ENCODE peak calls at places on chromosomes 12 and 14, in nine cellular contexts. One of them, this sample, is unnamed.

GRCh38 chr14:90647469-90647868 is 168.8 kb downstream of the TTC7B start:
- DNase-seq in neural progenitor cell: no peak
- DNase-seq in CD4-positive, alpha-beta memory T cell: no peak
- DNase-seq in pancreas: no peak
- DNase-seq in neuronal stem cell: no peak
- DNase-seq in IMR-90: no peak
- DNase-seq in cardiac muscle cell: no peak
- DNase-seq in body of pancreas: no peak
- DNase-seq in mesenchymal stem cell: no peak
- DNase-seq in this sample: no peak

GRCh38 chr12:114982760-114983159 is 298.8 kb upstream of the TBX3 start:
- DNase-seq in mesenchymal stem cell: no peak
- DNase-seq in body of pancreas: no peak
- DNase-seq in pancreas: no peak
- DNase-seq in cardiac muscle cell: peak; percentile 22
- DNase-seq in IMR-90: no peak
- DNase-seq in neuronal stem cell: no peak
- DNase-seq in CD4-positive, alpha-beta memory T cell: no peak
- DNase-seq in neural progenitor cell: no peak
- DNase-seq in this sample: no peak

GRCh38 chr12:122982963-122983788 is 2.7 kb downstream of the ARL6IP4 start:
- DNase-seq in mesenchymal stem cell: no peak
- DNase-seq in IMR-90: no peak
- DNase-seq in neuronal stem cell: no peak
- DNase-seq in body of pancreas: no peak
- DNase-seq in cardiac muscle cell: no peak
- DNase-seq in CD4-positive, alpha-beta memory T cell: no peak
- DNase-seq in pancreas: no peak
- DNase-seq in neural progenitor cell: no peak
- DNase-seq in this sample: no peak

GRCh38 chr12:47545938-47546609 is 159.8 kb downstream of the RPAP3 start:
- DNase-seq in CD4-positive, alpha-beta memory T cell: no peak
- DNase-seq in IMR-90: no peak
- DNase-seq in mesenchymal stem cell: no peak
- DNase-seq in body of pancreas: no peak
- DNase-seq in cardiac muscle cell: no peak
- DNase-seq in neural progenitor cell: no peak
- DNase-seq in neuronal stem cell: no peak
- DNase-seq in pancreas: no peak
- DNase-seq in this sample: no peak

GRCh38 chr14:76771432-76771980 is 10.2 kb downstream of the VASH1 start:
- DNase-seq in body of pancreas: no peak
- DNase-seq in IMR-90: no peak
- DNase-seq in neural progenitor cell: no peak
- DNase-seq in mesenchymal stem cell: no peak
- DNase-seq in cardiac muscle cell: no peak
- DNase-seq in pancreas: no peak
- DNase-seq in neuronal stem cell: no peak
- DNase-seq in CD4-positive, alpha-beta memory T cell: no peak
- DNase-seq in this sample: no peak

GRCh38 chr12:32926963-32927362 is 30.4 kb upstream of the PKP2 start:
- DNase-seq in CD4-positive, alpha-beta memory T cell: no peak
- DNase-seq in body of pancreas: no peak
- DNase-seq in mesenchymal stem cell: no peak
- DNase-seq in neural progenitor cell: no peak
- DNase-seq in cardiac muscle cell: no peak
- DNase-seq in pancreas: no peak
- DNase-seq in IMR-90: no peak
- DNase-seq in neuronal stem cell: no peak
- DNase-seq in this sample: no peak

GRCh38 chr12:120249875-120250795 is 15.4 kb downstream of the PXN start:
- DNase-seq in neuronal stem cell: no peak
- DNase-seq in IMR-90: no peak
- DNase-seq in pancreas: no peak
- DNase-seq in CD4-positive, alpha-beta memory T cell: peak; percentile 52
- DNase-seq in neural progenitor cell: no peak
- DNase-seq in body of pancreas: no peak
- DNase-seq in mesenchymal stem cell: peak; percentile 51
- DNase-seq in cardiac muscle cell: no peak
- DNase-seq in this sample: no peak

GRCh38 chr14:95026851-95027463 is 130.4 kb downstream of the DICER1 start:
- DNase-seq in neural progenitor cell: no peak
- DNase-seq in cardiac muscle cell: no peak
- DNase-seq in pancreas: no peak
- DNase-seq in neuronal stem cell: no peak
- DNase-seq in IMR-90: no peak
- DNase-seq in mesenchymal stem cell: no peak
- DNase-seq in CD4-positive, alpha-beta memory T cell: no peak
- DNase-seq in body of pancreas: no peak
- DNase-seq in this sample: peak; percentile 25

GRCh38 chr12:116717466-116718457 is 20.1 kb downstream of the SPRING1 start:
- DNase-seq in IMR-90: peak; percentile 56
- DNase-seq in neuronal stem cell: no peak
- DNase-seq in cardiac muscle cell: no peak
- DNase-seq in mesenchymal stem cell: no peak
- DNase-seq in pancreas: no peak
- DNase-seq in body of pancreas: no peak
- DNase-seq in CD4-positive, alpha-beta memory T cell: no peak
- DNase-seq in neural progenitor cell: no peak
- DNase-seq in this sample: no peak

GRCh38 chr14:103716899-103717411 is 1.3 kb downstream of the ZFYVE21 start:
- DNase-seq in body of pancreas: no peak
- DNase-seq in IMR-90: no peak
- DNase-seq in pancreas: no peak
- DNase-seq in neural progenitor cell: peak; percentile 55
- DNase-seq in CD4-positive, alpha-beta memory T cell: no peak
- DNase-seq in cardiac muscle cell: no peak
- DNase-seq in neuronal stem cell: no peak
- DNase-seq in mesenchymal stem cell: no peak
- DNase-seq in this sample: no peak

GRCh38 chr14:103721334-103722120 is 5.9 kb downstream of the ZFYVE21 start:
- DNase-seq in CD4-positive, alpha-beta memory T cell: no peak
- DNase-seq in body of pancreas: no peak
- DNase-seq in cardiac muscle cell: no peak
- DNase-seq in pancreas: no peak
- DNase-seq in neuronal stem cell: no peak
- DNase-seq in IMR-90: peak; percentile 47
- DNase-seq in neural progenitor cell: no peak
- DNase-seq in mesenchymal stem cell: no peak
- DNase-seq in this sample: no peak

GRCh38 chr14:103718572-103718971 is 3.0 kb downstream of the ZFYVE21 start:
- DNase-seq in CD4-positive, alpha-beta memory T cell: no peak
- DNase-seq in body of pancreas: no peak
- DNase-seq in mesenchymal stem cell: no peak
- DNase-seq in pancreas: no peak
- DNase-seq in cardiac muscle cell: no peak
- DNase-seq in neural progenitor cell: no peak
- DNase-seq in IMR-90: peak; percentile 87
- DNase-seq in neuronal stem cell: no peak
- DNase-seq in this sample: no peak

GRCh38 chr14:103716091-103716801 is 636 bp downstream of the ZFYVE21 start:
- DNase-seq in neuronal stem cell: no peak
- DNase-seq in body of pancreas: peak; percentile 45
- DNase-seq in neural progenitor cell: no peak
- DNase-seq in IMR-90: no peak
- DNase-seq in CD4-positive, alpha-beta memory T cell: no peak
- DNase-seq in pancreas: peak; percentile 80
- DNase-seq in mesenchymal stem cell: peak; percentile 33
- DNase-seq in cardiac muscle cell: no peak
- DNase-seq in this sample: peak; percentile 27

GRCh38 chr14:103719766-103720165 is 4.2 kb downstream of the ZFYVE21 start:
- DNase-seq in mesenchymal stem cell: no peak
- DNase-seq in body of pancreas: no peak
- DNase-seq in cardiac muscle cell: no peak
- DNase-seq in neuronal stem cell: no peak
- DNase-seq in CD4-positive, alpha-beta memory T cell: no peak
- DNase-seq in IMR-90: no peak
- DNase-seq in pancreas: no peak
- DNase-seq in neural progenitor cell: no peak
- DNase-seq in this sample: no peak
- H3K27ac ChIP-seq in mesenchymal stem cell: no peak overlapping the region
- H3K27ac ChIP-seq in body of pancreas: no peak overlapping the region
- H3K27ac ChIP-seq in cardiac muscle cell: peak overlapping the region; percentile 48
- H3K27ac ChIP-seq in neuronal stem cell: no peak overlapping the region
- H3K27ac ChIP-seq in CD4-positive, alpha-beta memory T cell: no peak overlapping the region
- H3K27ac ChIP-seq in IMR-90: no peak overlapping the region
- H3K27ac ChIP-seq in pancreas: no peak overlapping the region
- H3K27ac ChIP-seq in neural progenitor cell: no peak overlapping the region
- H3K27ac ChIP-seq in this sample: no peak overlapping the region

GRCh38 chr12:93571854-93572711 is at the start of gene SOCS2:
- DNase-seq in neural progenitor cell: peak; percentile 80
- DNase-seq in neuronal stem cell: peak; percentile 56
- DNase-seq in pancreas: peak; percentile 77
- DNase-seq in mesenchymal stem cell: peak; percentile 38
- DNase-seq in CD4-positive, alpha-beta memory T cell: peak; percentile 23
- DNase-seq in cardiac muscle cell: peak; percentile 71
- DNase-seq in body of pancreas: peak; percentile 34
- DNase-seq in IMR-90: peak; percentile 21
- DNase-seq in this sample: peak; percentile 56

GRCh38 chr12:93571360-93571853 is 1.1 kb upstream of the SOCS2 start:
- DNase-seq in IMR-90: peak; percentile 55
- DNase-seq in mesenchymal stem cell: peak; percentile 59
- DNase-seq in CD4-positive, alpha-beta memory T cell: peak; percentile 51
- DNase-seq in pancreas: peak; percentile 86
- DNase-seq in cardiac muscle cell: peak; percentile 77
- DNase-seq in body of pancreas: peak; percentile 64
- DNase-seq in neuronal stem cell: peak; percentile 65
- DNase-seq in neural progenitor cell: peak; percentile 80
- DNase-seq in this sample: peak; percentile 93

GRCh38 chr12:93572712-93573551 is 457 bp downstream of the SOCS2 start:
- DNase-seq in CD4-positive, alpha-beta memory T cell: no peak
- DNase-seq in neuronal stem cell: peak; percentile 9
- DNase-seq in mesenchymal stem cell: peak; percentile 51
- DNase-seq in body of pancreas: peak; percentile 21
- DNase-seq in neural progenitor cell: peak; percentile 53
- DNase-seq in cardiac muscle cell: peak; percentile 74
- DNase-seq in pancreas: peak; percentile 65
- DNase-seq in IMR-90: peak; percentile 23
- DNase-seq in this sample: no peak

GRCh38 chr12:93570552-93571359 is 1.7 kb upstream of the SOCS2 start:
- DNase-seq in mesenchymal stem cell: peak; percentile 94
- DNase-seq in body of pancreas: peak; percentile 93
- DNase-seq in neuronal stem cell: peak; percentile 90
- DNase-seq in pancreas: peak; percentile 95
- DNase-seq in neural progenitor cell: peak; percentile 97
- DNase-seq in CD4-positive, alpha-beta memory T cell: peak; percentile 81
- DNase-seq in cardiac muscle cell: peak; percentile 98
- DNase-seq in IMR-90: peak; percentile 92
- DNase-seq in this sample: peak; percentile 91

GRCh38 chr12:93573552-93574223 is 1.2 kb downstream of the SOCS2 start:
- DNase-seq in pancreas: no peak
- DNase-seq in mesenchymal stem cell: peak; percentile 50
- DNase-seq in neural progenitor cell: peak; percentile 14
- DNase-seq in CD4-positive, alpha-beta memory T cell: no peak
- DNase-seq in body of pancreas: no peak
- DNase-seq in IMR-90: peak; percentile 69
- DNase-seq in neuronal stem cell: peak; percentile 18
- DNase-seq in cardiac muscle cell: no peak
- DNase-seq in this sample: no peak
- H3K4me3 ChIP-seq in pancreas: peak overlapping the region; percentile 79
- H3K4me3 ChIP-seq in mesenchymal stem cell: peak overlapping the region; percentile 32
- H3K4me3 ChIP-seq in neural progenitor cell: peak overlapping the region; percentile 72
- H3K4me3 ChIP-seq in CD4-positive, alpha-beta memory T cell: peak overlapping the region; percentile 71
- H3K4me3 ChIP-seq in body of pancreas: no peak overlapping the region
- H3K4me3 ChIP-seq in IMR-90: peak overlapping the region; percentile 76
- H3K4me3 ChIP-seq in neuronal stem cell: peak overlapping the region; percentile 70
- H3K4me3 ChIP-seq in cardiac muscle cell: peak overlapping the region; percentile 62
- H3K4me3 ChIP-seq in this sample: no peak overlapping the region

GRCh38 chr12:121453022-121453360 is 53.1 kb downstream of the RNF34 start:
- DNase-seq in neuronal stem cell: no peak
- DNase-seq in mesenchymal stem cell: no peak
- DNase-seq in neural progenitor cell: no peak
- DNase-seq in IMR-90: no peak
- DNase-seq in cardiac muscle cell: no peak
- DNase-seq in CD4-positive, alpha-beta memory T cell: no peak
- DNase-seq in body of pancreas: no peak
- DNase-seq in pancreas: no peak
- DNase-seq in this sample: no peak

GRCh38 chr12:121454921-121455320 is 55.0 kb downstream of the RNF34 start:
- DNase-seq in body of pancreas: no peak
- DNase-seq in IMR-90: no peak
- DNase-seq in cardiac muscle cell: no peak
- DNase-seq in neural progenitor cell: no peak
- DNase-seq in CD4-positive, alpha-beta memory T cell: no peak
- DNase-seq in neuronal stem cell: no peak
- DNase-seq in pancreas: no peak
- DNase-seq in mesenchymal stem cell: no peak
- DNase-seq in this sample: no peak

GRCh38 chr12:121451931-121452330 is 52.0 kb downstream of the RNF34 start:
- DNase-seq in neuronal stem cell: no peak
- DNase-seq in neural progenitor cell: no peak
- DNase-seq in cardiac muscle cell: no peak
- DNase-seq in IMR-90: no peak
- DNase-seq in pancreas: no peak
- DNase-seq in body of pancreas: no peak
- DNase-seq in CD4-positive, alpha-beta memory T cell: no peak
- DNase-seq in mesenchymal stem cell: peak; percentile 20
- DNase-seq in this sample: no peak

GRCh38 chr12:121453629-121454028 is 53.7 kb downstream of the RNF34 start:
- DNase-seq in neural progenitor cell: no peak
- DNase-seq in body of pancreas: no peak
- DNase-seq in neuronal stem cell: no peak
- DNase-seq in pancreas: no peak
- DNase-seq in cardiac muscle cell: no peak
- DNase-seq in mesenchymal stem cell: no peak
- DNase-seq in CD4-positive, alpha-beta memory T cell: no peak
- DNase-seq in IMR-90: no peak
- DNase-seq in this sample: no peak

DNA sequence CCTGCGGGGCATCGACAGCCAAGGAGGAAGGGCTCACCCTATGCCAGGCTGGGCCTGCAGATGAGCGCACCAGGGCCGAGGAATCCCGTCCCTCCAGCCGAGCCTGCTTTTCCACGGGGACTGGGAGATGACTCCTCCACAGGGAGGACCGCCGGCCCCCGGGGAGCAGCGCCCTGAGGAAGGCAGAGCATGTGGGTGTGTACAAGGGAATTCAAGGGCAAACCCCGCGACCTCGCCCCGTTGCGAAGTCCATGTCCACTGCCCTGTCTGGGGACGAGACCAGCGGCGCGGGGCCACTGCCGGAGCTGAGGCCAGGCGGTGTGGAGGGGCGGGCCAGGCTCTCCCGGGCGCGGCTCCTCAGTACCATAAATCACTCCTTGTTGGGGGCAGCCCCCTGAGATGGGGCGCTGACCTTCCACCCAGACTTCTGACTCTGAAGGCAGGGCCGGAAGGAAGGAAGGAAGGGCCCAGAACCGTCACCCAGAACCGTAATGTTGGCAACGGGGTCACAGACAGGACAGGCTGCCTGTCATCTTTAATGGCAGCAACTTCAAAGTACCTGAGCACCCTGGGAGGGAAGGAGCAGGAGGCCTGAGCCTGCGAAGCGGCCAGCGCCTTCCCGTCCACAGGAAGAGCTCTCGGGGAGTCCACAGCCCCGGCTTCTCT is 52.6 kb downstream of the RNF34 start:
- DNase-seq in IMR-90: no peak
- DNase-seq in pancreas: no peak
- DNase-seq in mesenchymal stem cell: no peak
- DNase-seq in CD4-positive, alpha-beta memory T cell: no peak
- DNase-seq in neuronal stem cell: no peak
- DNase-seq in cardiac muscle cell: no peak
- DNase-seq in neural progenitor cell: no peak
- DNase-seq in body of pancreas: no peak
- DNase-seq in this sample: no peak
- H3K27ac ChIP-seq in IMR-90: no peak overlapping the region
- H3K27ac ChIP-seq in pancreas: no peak overlapping the region
- H3K27ac ChIP-seq in mesenchymal stem cell: no peak overlapping the region
- H3K27ac ChIP-seq in CD4-positive, alpha-beta memory T cell: no peak overlapping the region
- H3K27ac ChIP-seq in neuronal stem cell: no peak overlapping the region
- H3K27ac ChIP-seq in cardiac muscle cell: no peak overlapping the region
- H3K27ac ChIP-seq in neural progenitor cell: no peak overlapping the region
- H3K27ac ChIP-seq in body of pancreas: no peak overlapping the region
- H3K27ac ChIP-seq in this sample: no peak overlapping the region

GRCh38 chr14:22230517-22230916 is 358.5 kb downstream of the DAD1 start:
- DNase-seq in neural progenitor cell: no peak
- DNase-seq in body of pancreas: no peak
- DNase-seq in CD4-positive, alpha-beta memory T cell: no peak
- DNase-seq in neuronal stem cell: no peak
- DNase-seq in cardiac muscle cell: no peak
- DNase-seq in pancreas: no peak
- DNase-seq in mesenchymal stem cell: no peak
- DNase-seq in IMR-90: no peak
- DNase-seq in this sample: no peak
- H3K4me3 ChIP-seq in neural progenitor cell: no peak overlapping the region
- H3K4me3 ChIP-seq in body of pancreas: no peak overlapping the region
- H3K4me3 ChIP-seq in CD4-positive, alpha-beta memory T cell: no peak overlapping the region
- H3K4me3 ChIP-seq in neuronal stem cell: no peak overlapping the region
- H3K4me3 ChIP-seq in cardiac muscle cell: no peak overlapping the region
- H3K4me3 ChIP-seq in pancreas: no peak overlapping the region
- H3K4me3 ChIP-seq in mesenchymal stem cell: no peak overlapping the region
- H3K4me3 ChIP-seq in IMR-90: no peak overlapping the region
- H3K4me3 ChIP-seq in this sample: no peak overlapping the region

This sample was measured in WERI-Rb-1.